ENCODE peak calls at places on chromosome 14, in eight cellular contexts. N is aorta; O is CD8-positive, alpha-beta T cell; X is OCI-LY7; Q is iPS DF 6.9; Z is ovary; T is esophagus squamous epithelium; G is brain microvascular endothelial cell. R is an unnamed sample. For H3K36me3, the result is how much of the 10 kb centered on the place peaks cover.

GRCh38 chr14:102540310-102541028 is 30.9 kb upstream of the ANKRD9 start:
- DNase-seq in N (no peak), O (no peak), X (no peak), Q (no peak), Z (peak), T (no peak), G (no peak), R (no peak)

GRCh38 chr14:20440882-20441281 is 4.9 kb upstream of the KLHL33 start:
- DNase-seq in N (no peak), O (peak), X (peak), Q (no peak), Z (no peak), T (no peak), G (peak), R (no peak)

GRCh38 chr14:23831591-23831990 is 122.0 kb upstream of the DHRS4 start:
- DNase-seq in N (no peak), O (no peak), X (no peak), Q (no peak), Z (no peak), T (no peak), G (no peak), R (no peak)

GRCh38 chr14:103545915-103546650 is 16.4 kb downstream of the BAG5 start:
- DNase-seq in N (peak), O (no peak), X (no peak), Q (no peak), Z (peak), T (no peak), G (no peak), R (no peak)

GRCh38 chr14:64728106-64728505 is 23.9 kb downstream of the PLEKHG3 start:
- DNase-seq in N (peak), O (no peak), X (no peak), Q (no peak), Z (no peak), T (no peak), G (no peak), R (no peak)

GRCh38 chr14:63276492-63277342 is 42.0 kb downstream of the GPHB5 start:
- DNase-seq in N (no peak), O (no peak), X (peak), Q (no peak), Z (no peak), T (no peak), G (peak), R (no peak)

GRCh38 chr14:76386922-76387782 is 11.2 kb downstream of the ESRRB start:
- DNase-seq in N (peak), O (peak), X (peak), Q (peak), Z (no peak), T (no peak), G (peak), R (peak)

GRCh38 chr14:92688434-92689375 is 59.7 kb downstream of the LGMN start:
- DNase-seq in N (no peak), O (no peak), X (no peak), Q (no peak), Z (no peak), T (no peak), G (no peak), R (no peak)

GRCh38 chr14:64844993-64845536 is 34.6 kb downstream of the SPTB start:
- DNase-seq in N (no peak), O (no peak), X (no peak), Q (no peak), Z (no peak), T (no peak), G (no peak), R (no peak)

GRCh38 chr14:59309291-59309900 is 120.9 kb downstream of the DAAM1 start:
- DNase-seq in N (no peak), O (no peak), X (no peak), Q (no peak), Z (no peak), T (no peak), G (no peak), R (no peak)

GRCh38 chr14:82388488-82388887 is 854.8 kb upstream of the SEL1L start:
- DNase-seq in N (no peak), O (no peak), X (no peak), Q (no peak), Z (no peak), T (no peak), G (no peak), R (no peak)

GRCh38 chr14:22469541-22470303 is 119.3 kb downstream of the DAD1 start:
- DNase-seq in N (no peak), O (no peak), X (no peak), Q (no peak), Z (no peak), T (no peak), G (no peak), R (no peak)

GRCh38 chr14:61832783-61833182 is 70.6 kb downstream of the SNAPC1 start:
- DNase-seq in N (no peak), O (no peak), X (no peak), Q (no peak), Z (no peak), T (no peak), G (no peak), R (no peak)

GRCh38 chr14:20190596-20190995 is at the start of gene OR11G2:
- DNase-seq in N (no peak), O (no peak), X (no peak), Q (no peak), Z (no peak), T (no peak), G (no peak), R (no peak)

GRCh38 chr14:50741571-50741970 is 73.5 kb upstream of the SAV1 start:
- DNase-seq in N (no peak), O (no peak), X (no peak), Q (no peak), Z (no peak), T (no peak), G (peak), R (no peak)

GRCh38 chr14:54785778-54786160 is 116.9 kb downstream of the GCH1 start:
- DNase-seq in N (no peak), O (no peak), X (no peak), Q (no peak), Z (no peak), T (no peak), G (no peak), R (no peak)
- H3K36me3 ChIP-seq in N (under half), O (under half), X (under half), Q (under half), Z (under half), T (under half), G (under half), R (half or more)

DNA sequence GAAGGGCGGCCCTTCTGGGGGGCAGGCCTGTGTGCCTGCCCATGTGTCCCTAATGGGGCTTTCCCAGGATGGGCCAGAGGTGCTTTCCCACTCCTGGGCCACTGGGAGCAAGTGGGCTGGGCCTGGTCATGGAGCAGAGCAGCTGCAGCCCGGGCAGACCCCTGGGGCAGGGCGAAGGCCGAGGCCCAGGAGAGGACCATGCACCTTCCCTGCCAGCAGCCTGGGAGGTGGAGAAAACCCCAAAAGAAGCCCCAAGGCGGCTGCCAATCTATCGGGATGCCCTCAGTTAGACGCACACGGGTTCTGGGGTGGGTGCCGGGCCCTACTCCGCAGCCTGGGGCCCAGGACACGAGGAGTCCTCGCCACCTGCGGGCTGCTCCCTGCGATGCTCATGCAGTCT is 16.1 kb upstream of the CRIP2 start:
- DNase-seq in N (no peak), O (no peak), X (no peak), Q (no peak), Z (no peak), T (no peak), G (no peak), R (no peak)
- H3K36me3 ChIP-seq in N (under half), O (under half), X (half or more), Q (half or more), Z (under half), T (under half), G (half or more), R (half or more)

GRCh38 chr14:91317381-91318313 is 73.1 kb upstream of the GPR68 start:
- DNase-seq in N (peak), O (peak), X (peak), Q (no peak), Z (peak), T (peak), G (no peak), R (no peak)
- H3K36me3 ChIP-seq in N (under half), O (half or more), X (half or more), Q (under half), Z (under half), T (under half), G (under half), R (under half)

GRCh38 chr14:68888025-68888850 is 90.9 kb downstream of the ACTN1 start:
- DNase-seq in N (peak), O (no peak), X (no peak), Q (no peak), Z (no peak), T (no peak), G (peak), R (peak)
- H3K36me3 ChIP-seq in N (under half), O (half or more), X (under half), Q (half or more), Z (under half), T (half or more), G (half or more), R (half or more)

GRCh38 chr14:67377916-67378315 is 17.8 kb downstream of the EIF2S1 start:
- DNase-seq in N (no peak), O (no peak), X (no peak), Q (no peak), Z (no peak), T (no peak), G (no peak), R (no peak)

GRCh38 chr14:67373347-67373746 is 13.2 kb downstream of the EIF2S1 start:
- DNase-seq in N (no peak), O (no peak), X (no peak), Q (no peak), Z (no peak), T (no peak), G (no peak), R (no peak)

GRCh38 chr14:67371247-67372148 is 11.4 kb downstream of the EIF2S1 start:
- DNase-seq in N (no peak), O (no peak), X (no peak), Q (no peak), Z (no peak), T (no peak), G (no peak), R (no peak)

GRCh38 chr14:67370830-67371229 is 10.7 kb downstream of the EIF2S1 start:
- DNase-seq in N (no peak), O (no peak), X (no peak), Q (no peak), Z (no peak), T (no peak), G (peak), R (no peak)

GRCh38 chr14:67372833-67373232 is 12.7 kb downstream of the EIF2S1 start:
- DNase-seq in N (no peak), O (no peak), X (no peak), Q (no peak), Z (no peak), T (no peak), G (no peak), R (no peak)
- H3K36me3 ChIP-seq in N (under half), O (half or more), X (half or more), Q (under half), Z (under half), T (under half), G (under half), R (half or more)

GRCh38 chr14:25477699-25478098 is 427.8 kb upstream of the STXBP6 start:
- DNase-seq in N (no peak), O (no peak), X (no peak), Q (no peak), Z (no peak), T (no peak), G (no peak), R (no peak)
- H3K36me3 ChIP-seq in N (under half), O (under half), X (under half), Q (under half), Z (under half), T (under half), G (under half), R (under half)

DNA sequence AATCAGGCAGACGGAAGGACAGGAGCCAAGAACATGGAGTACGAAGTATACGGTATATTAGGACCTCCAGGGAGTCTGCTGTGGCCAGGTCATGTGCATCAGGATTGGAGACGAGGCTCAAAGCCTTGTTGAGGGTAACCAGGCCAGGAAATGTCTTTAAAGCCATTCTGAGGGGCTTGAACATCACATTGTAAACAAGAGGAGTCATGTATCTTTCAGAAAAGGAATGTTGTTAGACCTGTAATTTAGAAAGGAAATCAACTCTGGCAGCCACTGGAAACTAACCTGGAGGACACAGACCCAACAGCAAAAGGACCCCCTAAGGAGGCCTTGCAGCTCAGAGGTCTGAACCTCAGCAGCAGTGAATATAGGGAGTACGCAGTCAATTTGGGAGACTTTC is 7.5 kb downstream of the MAP3K9 start:
- DNase-seq in N (no peak), O (no peak), X (no peak), Q (no peak), Z (no peak), T (no peak), G (no peak), R (no peak)
- H3K36me3 ChIP-seq in N (under half), O (under half), X (under half), Q (under half), Z (under half), T (under half), G (under half), R (under half)

GRCh38 chr14:90692826-90693225 is 123.4 kb downstream of the TTC7B start:
- DNase-seq in N (no peak), O (no peak), X (no peak), Q (no peak), Z (no peak), T (no peak), G (no peak), R (no peak)

GRCh38 chr14:90691627-90692026 is 124.6 kb downstream of the TTC7B start:
- DNase-seq in N (no peak), O (no peak), X (no peak), Q (no peak), Z (no peak), T (no peak), G (no peak), R (no peak)

GRCh38 chr14:90695997-90696681 is 120.1 kb downstream of the TTC7B start:
- DNase-seq in N (no peak), O (no peak), X (no peak), Q (no peak), Z (no peak), T (no peak), G (no peak), R (no peak)

GRCh38 chr14:90692061-90692460 is 124.2 kb downstream of the TTC7B start:
- DNase-seq in N (no peak), O (no peak), X (no peak), Q (no peak), Z (no peak), T (no peak), G (no peak), R (no peak)

DNA sequence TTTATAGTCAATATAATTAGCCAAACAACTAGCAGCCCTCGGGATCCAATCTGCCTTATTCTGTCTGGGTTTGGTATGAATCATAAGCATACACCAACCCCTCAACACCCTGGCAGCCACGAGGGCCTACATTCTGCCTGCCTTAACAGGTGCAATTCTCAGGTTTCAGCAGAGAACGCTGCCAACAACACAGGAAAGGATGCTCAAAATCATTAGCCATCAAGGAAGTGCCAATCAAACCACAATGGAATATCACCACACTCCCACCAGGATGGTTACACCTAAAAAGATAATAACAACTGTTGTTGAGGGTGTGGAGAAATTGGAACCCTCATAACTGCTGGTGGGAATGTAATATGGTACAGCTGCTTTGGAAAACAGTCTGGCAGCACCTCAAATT is 122.8 kb downstream of the TTC7B start:
- DNase-seq in N (no peak), O (no peak), X (no peak), Q (no peak), Z (no peak), T (no peak), G (no peak), R (no peak)
- H3K36me3 ChIP-seq in N (under half), O (under half), X (under half), Q (under half), Z (under half), T (under half), G (under half), R (under half)